ENCODE peak calls at places on chromosomes 2 and 18, in eight cellular contexts. U is psoas muscle, X is right atrium auricular region, B is esophagus squamous epithelium, V is A549, W is WERI-Rb-1, T is spleen, A is K562. J is an unnamed sample. For H3K9me3, the result is how much of the 10 kb centered on the place peaks cover.

GRCh38 chr2:27796991-27797752 is 25.7 kb downstream of the MRPL33 start:
- DNase-seq in U (peak), W (no peak), B (no peak), X (no peak), T (no peak), V (no peak), A (no peak), J (no peak)

GRCh38 chr2:41116106-41116797 is 664.4 kb upstream of the SLC8A1 start:
- DNase-seq in B (no peak), X (no peak), U (no peak), T (no peak), A (no peak), V (no peak), W (no peak), J (no peak)

GRCh38 chr2:10923965-10924364 is 12.2 kb downstream of the KCNF1 start:
- DNase-seq in X (no peak), T (peak), V (no peak), B (no peak), W (no peak), U (no peak), A (no peak), J (no peak)

GRCh38 chr2:178413472-178414265 is 37.3 kb downstream of the PRKRA start:
- DNase-seq in W (peak), U (peak), V (peak), T (peak), X (peak), B (peak), A (peak), J (peak)

GRCh38 chr2:111522231-111522768 is 361.7 kb downstream of the ANAPC1 start:
- DNase-seq in T (no peak), U (peak), X (no peak), A (no peak), V (no peak), B (no peak), W (no peak), J (no peak)

GRCh38 chr2:161134547-161135518 is 25.4 kb upstream of the TANK start:
- DNase-seq in W (no peak), V (no peak), A (no peak), B (no peak), X (no peak), T (no peak), U (no peak), J (peak)

GRCh38 chr18:35982404-35983114 is 10.1 kb downstream of the RMP24 start:
- DNase-seq in A (no peak), V (no peak), X (no peak), T (no peak), W (no peak), U (no peak), B (no peak), J (no peak)

GRCh38 chr2:122341007-122341406 is 585.6 kb downstream of the TSN start:
- DNase-seq in X (no peak), T (no peak), B (no peak), U (no peak), W (no peak), V (no peak), A (no peak), J (no peak)

GRCh38 chr2:109333414-109334194 is 204.6 kb downstream of the SH3RF3 start:
- DNase-seq in A (no peak), U (no peak), V (peak), X (no peak), W (no peak), T (no peak), B (no peak), J (no peak)

GRCh38 chr2:80703532-80703931 is 399.0 kb upstream of the LRRTM1 start:
- DNase-seq in B (no peak), A (no peak), V (no peak), T (no peak), W (no peak), U (no peak), X (no peak), J (no peak)
- H3K9me3 ChIP-seq in B (under half), A (under half), V (under half), T (under half), W (under half), U (under half), X (under half), J (under half)

GRCh38 chr2:181570833-181571661 is 85.9 kb downstream of the CERKL start:
- DNase-seq in T (no peak), A (no peak), V (no peak), W (no peak), U (no peak), X (no peak), B (no peak), J (no peak)
- TF ChIP-seq CTCF in T (no peak), A (no peak), V (peak), W (no peak), U (no peak), X (no peak), B (no peak), J (no peak)

DNA sequence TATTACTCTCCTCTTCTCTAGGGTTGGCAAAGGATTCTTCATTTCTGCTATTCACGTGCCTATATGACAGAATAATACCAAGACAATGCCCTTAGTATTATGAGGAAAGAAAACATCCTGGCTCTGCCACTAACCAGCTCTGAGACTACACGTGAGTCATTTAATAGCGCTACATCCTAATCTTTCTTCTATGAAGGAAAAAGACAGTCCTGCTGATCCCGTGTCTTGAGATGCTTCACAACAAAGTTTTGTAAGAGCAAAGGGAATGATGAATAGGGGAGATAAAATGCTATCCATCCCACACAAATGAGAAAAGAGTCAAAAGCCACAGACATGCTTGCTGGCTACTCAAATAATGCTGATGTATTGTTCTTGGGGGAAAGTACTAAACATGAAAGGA is 152.8 kb downstream of the PID1 start:
- DNase-seq in A (no peak), T (no peak), V (no peak), B (no peak), X (no peak), U (no peak), W (no peak), J (no peak)
- H3K9me3 ChIP-seq in A (under half), T (under half), V (under half), B (under half), X (under half), U (under half), W (under half), J (under half)

GRCh38 chr2:127702395-127703009 is 1.2 kb downstream of the SFT2D3 start:
- DNase-seq in U (no peak), T (no peak), W (no peak), X (no peak), B (no peak), V (no peak), A (no peak), J (no peak)

GRCh38 chr2:127703282-127703681 is 2.0 kb downstream of the SFT2D3 start:
- DNase-seq in A (no peak), T (no peak), B (no peak), X (no peak), U (no peak), V (no peak), W (no peak), J (no peak)

GRCh38 chr2:127700527-127701192 is 637 bp upstream of the SFT2D3 start:
- DNase-seq in A (peak), B (peak), W (peak), X (peak), V (peak), T (peak), U (peak), J (peak)

GRCh38 chr2:127701651-127702394 is 526 bp downstream of the SFT2D3 start:
- DNase-seq in T (peak), W (peak), B (peak), X (peak), U (peak), A (peak), V (peak), J (peak)

GRCh38 chr2:127701193-127701650 is at the start of gene SFT2D3:
- DNase-seq in W (peak), T (peak), X (peak), A (peak), U (peak), V (peak), B (peak), J (peak)
- TF ChIP-seq CTCF in W (no peak), T (no peak), X (no peak), A (no peak), U (no peak), V (no peak), B (no peak), J (no peak)

DNA sequence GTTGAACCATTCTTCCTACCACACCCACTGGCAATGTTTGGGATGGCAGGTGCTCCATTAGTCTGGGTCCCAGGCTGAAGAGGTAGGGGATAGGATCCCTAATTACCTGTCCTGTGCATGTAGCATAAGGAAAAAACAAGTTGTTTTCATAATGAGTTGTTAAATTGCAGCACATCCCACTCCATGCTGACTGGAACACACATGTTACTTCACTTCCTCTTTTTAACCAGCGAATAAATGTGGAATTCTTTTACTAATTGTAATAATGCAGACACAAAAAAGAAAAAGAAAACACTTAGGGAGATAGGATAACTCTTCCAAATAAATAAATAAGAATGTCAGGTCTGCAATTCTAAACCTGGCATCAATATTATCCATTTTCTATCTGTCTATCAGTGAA is 11.8 kb upstream of the CBLN2 start:
- DNase-seq in A (no peak), X (no peak), V (no peak), W (no peak), T (no peak), U (no peak), B (no peak), J (no peak)
- H3K9me3 ChIP-seq in A (under half), X (under half), V (under half), W (under half), T (under half), U (under half), B (under half), J (under half)

GRCh38 chr2:3399829-3400228 is 20.3 kb downstream of the TRAPPC12 start:
- DNase-seq in V (no peak), B (no peak), X (no peak), U (peak), T (no peak), W (no peak), A (no peak), J (no peak)

GRCh38 chr2:3399403-3399802 is 19.9 kb downstream of the TRAPPC12 start:
- DNase-seq in B (no peak), V (no peak), A (no peak), W (peak), T (no peak), X (no peak), U (no peak), J (no peak)

GRCh38 chr2:3396920-3397559 is 17.5 kb downstream of the TRAPPC12 start:
- DNase-seq in A (no peak), B (no peak), V (no peak), T (no peak), X (no peak), W (no peak), U (no peak), J (no peak)

GRCh38 chr2:3403587-3404334 is 24.3 kb downstream of the TRAPPC12 start:
- DNase-seq in T (no peak), B (no peak), V (no peak), A (no peak), U (no peak), W (no peak), X (no peak), J (no peak)

DNA sequence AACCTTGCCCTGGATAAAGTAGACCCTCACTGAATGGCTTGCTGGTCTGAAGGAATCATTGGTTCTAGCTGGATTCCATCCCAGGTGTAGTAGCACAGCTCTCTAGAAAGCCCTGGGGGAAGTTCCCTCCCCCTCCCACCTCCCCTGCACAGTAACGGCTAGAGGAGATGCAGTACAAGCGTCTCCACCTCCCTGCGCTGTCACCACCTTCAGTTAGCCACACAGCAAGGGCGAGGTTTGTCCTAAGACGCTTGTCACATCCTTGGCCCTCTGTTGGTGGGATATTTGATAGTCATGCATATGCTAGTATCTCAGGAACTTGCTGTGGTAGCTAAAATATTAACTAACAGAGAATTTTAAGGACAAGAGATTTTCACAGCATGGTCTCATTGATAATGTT is 19.3 kb downstream of the TRAPPC12 start:
- DNase-seq in T (no peak), U (no peak), A (no peak), B (no peak), V (no peak), X (no peak), W (no peak), J (no peak)
- TF ChIP-seq CTCF in T (no peak), U (no peak), A (no peak), B (no peak), V (no peak), X (no peak), W (peak), J (no peak)